ENCODE peak calls at places on chromosomes 11 and 22, in six cellular contexts. K is Peyer's patch, D is transverse colon, S is breast epithelium, I is tibial nerve, C is left ventricle myocardium inferior. F is an unnamed sample.

GRCh38 chr11:94857337-94857736 is 89.2 kb downstream of the AMOTL1 start:
- DNase-seq in K (no peak), I (no peak), C (no peak), S (no peak), D (no peak), F (no peak)

GRCh38 chr11:93751001-93751400 is 9.5 kb downstream of the C11orf54 start:
- DNase-seq in D (no peak), I (no peak), K (no peak), S (no peak), C (no peak), F (no peak)

GRCh38 chr11:44805596-44805995 is 78.8 kb downstream of the TSPAN18 start:
- DNase-seq in D (no peak), C (no peak), K (no peak), S (no peak), I (no peak), F (no peak)

GRCh38 chr22:30871391-30872281 is 96.9 kb downstream of the MORC2 start:
- DNase-seq in S (peak), D (peak), I (no peak), C (no peak), K (no peak), F (no peak)

GRCh38 chr22:46613606-46613997 is 6.6 kb upstream of the GRAMD4 start:
- DNase-seq in D (peak), C (no peak), K (peak), I (no peak), S (no peak), F (no peak)

GRCh38 chr11:72626637-72626936 is 47.6 kb downstream of the PDE2A start:
- DNase-seq in K (no peak), C (no peak), I (no peak), D (no peak), S (no peak), F (no peak)

GRCh38 chr11:7208391-7208790 is 43.3 kb upstream of the SYT9 start:
- DNase-seq in I (no peak), D (no peak), S (no peak), K (no peak), C (no peak), F (no peak)

GRCh38 chr22:38843716-38844660 is at the start of gene NPTXR:
- DNase-seq in D (peak), K (peak), I (no peak), C (peak), S (no peak), F (peak)

GRCh38 chr11:71964641-71965040 is 34.1 kb upstream of the IL18BP start:
- DNase-seq in S (no peak), K (no peak), C (no peak), I (no peak), D (no peak), F (no peak)

GRCh38 chr11:130814440-130815073 is 101.7 kb downstream of the SNX19 start:
- DNase-seq in D (no peak), I (no peak), C (no peak), S (no peak), K (no peak), F (no peak)

GRCh38 chr22:48507171-48507570 is 1320.5 kb downstream of the BRD1 start:
- DNase-seq in C (no peak), K (no peak), I (no peak), S (no peak), D (no peak), F (no peak)

GRCh38 chr11:88414385-88414861 is 76.9 kb upstream of the CTSC start:
- DNase-seq in D (peak), S (no peak), C (no peak), K (no peak), I (peak), F (no peak)

GRCh38 chr11:63769044-63769718 is 606 bp upstream of the ZFTA start:
- DNase-seq in I (no peak), K (no peak), D (peak), S (no peak), C (peak), F (no peak)

GRCh38 chr11:78300108-78300507 is 111.4 kb downstream of the USP35 start:
- DNase-seq in K (no peak), D (no peak), C (no peak), I (no peak), S (no peak), F (no peak)

GRCh38 chr22:41217553-41218157 is 12.5 kb downstream of the L3MBTL2 start:
- DNase-seq in C (peak), K (peak), I (peak), D (peak), S (no peak), F (no peak)

GRCh38 chr11:84721561-84721961 is 905.6 kb downstream of the DLG2 start:
- DNase-seq in K (no peak), I (no peak), D (no peak), S (no peak), C (no peak), F (no peak)

GRCh38 chr22:40123387-40123786 is 54.3 kb upstream of the TNRC6B start:
- DNase-seq in D (no peak), C (peak), K (no peak), I (no peak), S (no peak), F (no peak)

GRCh38 chr11:115618428-115618827 is 114.2 kb upstream of the CADM1 start:
- DNase-seq in K (no peak), C (no peak), S (no peak), D (no peak), I (no peak), F (no peak)

GRCh38 chr22:43706151-43706550 is 106.0 kb downstream of the EFCAB6 start:
- DNase-seq in K (no peak), S (no peak), I (no peak), D (no peak), C (no peak), F (no peak)

GRCh38 chr11:2271077-2271326 is 614 bp upstream of the ASCL2 start:
- DNase-seq in I (no peak), S (peak), C (peak), K (peak), D (peak), F (peak)

GRCh38 chr11:61486779-61487178 is 21.8 kb upstream of the LRRC10B start:
- DNase-seq in C (no peak), S (no peak), I (no peak), K (no peak), D (no peak), F (no peak)

GRCh38 chr11:99352642-99353041 is 331.9 kb downstream of the CNTN5 start:
- DNase-seq in S (no peak), C (peak), D (no peak), K (no peak), I (no peak), F (no peak)

GRCh38 chr22:48431536-48432315 is 1395.9 kb downstream of the BRD1 start:
- DNase-seq in S (peak), I (no peak), C (no peak), D (no peak), K (no peak), F (no peak)

GRCh38 chr11:1516273-1517067 is 29.9 kb upstream of the MOB2 start:
- DNase-seq in I (no peak), S (no peak), K (no peak), D (no peak), C (peak), F (no peak)

GRCh38 chr11:74100735-74101134 is 70.1 kb downstream of the C2CD3 start:
- DNase-seq in I (no peak), K (no peak), S (no peak), D (no peak), C (no peak), F (no peak)

GRCh38 chr11:69460540-69461257 is 20.8 kb upstream of the LINC01488 start:
- DNase-seq in K (no peak), I (no peak), C (no peak), D (no peak), S (no peak), F (no peak)

DNA sequence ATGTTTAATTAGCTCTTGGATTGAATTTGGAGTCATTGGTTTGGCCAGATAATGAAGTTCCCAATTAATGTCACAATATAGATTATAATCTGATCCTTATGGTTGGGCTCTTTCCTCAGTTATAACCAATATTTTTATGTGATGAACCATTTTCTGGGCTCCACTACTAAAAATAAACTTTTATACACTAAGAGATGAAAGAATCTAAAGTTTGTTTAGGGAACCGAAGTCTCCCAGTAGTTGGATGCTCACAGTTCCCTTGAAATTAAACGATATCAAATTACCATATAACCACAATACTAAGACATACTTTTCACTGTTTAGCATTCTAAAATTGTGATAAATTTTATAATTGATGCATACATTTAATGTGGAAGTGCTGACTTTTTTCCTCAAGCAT is 47.0 kb upstream of the ARHGAP42 start:
- DNase-seq in K (no peak), C (no peak), I (no peak), D (no peak), S (no peak), F (no peak)
- H3K27ac ChIP-seq in K (no peak), C (peak), I (no peak), D (no peak), S (no peak), F (no peak)

DNA sequence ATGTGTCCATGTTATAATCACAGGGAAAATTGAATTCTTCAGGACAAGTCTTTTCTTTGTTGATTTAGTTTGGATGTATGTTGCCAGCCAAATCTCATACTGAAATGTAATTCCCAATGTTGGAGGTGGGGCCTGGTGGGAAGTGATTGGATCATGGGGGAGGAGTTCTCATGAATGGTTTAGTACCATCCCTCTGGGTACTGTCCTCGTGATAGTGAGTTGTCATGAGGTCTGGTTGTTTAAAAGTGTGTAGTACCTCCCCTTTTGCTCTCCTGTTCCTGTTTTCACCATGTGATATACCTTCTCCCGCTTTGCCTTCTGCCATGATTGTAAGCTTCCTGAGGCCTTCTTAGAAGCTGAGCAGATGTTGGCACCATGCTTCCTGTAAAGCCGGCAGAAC is 100.3 kb downstream of the CCDC81 start:
- DNase-seq in K (no peak), C (no peak), D (no peak), I (no peak), S (no peak), F (no peak)
- H3K27ac ChIP-seq in K (no peak), C (peak), D (no peak), I (no peak), S (peak), F (no peak)

DNA sequence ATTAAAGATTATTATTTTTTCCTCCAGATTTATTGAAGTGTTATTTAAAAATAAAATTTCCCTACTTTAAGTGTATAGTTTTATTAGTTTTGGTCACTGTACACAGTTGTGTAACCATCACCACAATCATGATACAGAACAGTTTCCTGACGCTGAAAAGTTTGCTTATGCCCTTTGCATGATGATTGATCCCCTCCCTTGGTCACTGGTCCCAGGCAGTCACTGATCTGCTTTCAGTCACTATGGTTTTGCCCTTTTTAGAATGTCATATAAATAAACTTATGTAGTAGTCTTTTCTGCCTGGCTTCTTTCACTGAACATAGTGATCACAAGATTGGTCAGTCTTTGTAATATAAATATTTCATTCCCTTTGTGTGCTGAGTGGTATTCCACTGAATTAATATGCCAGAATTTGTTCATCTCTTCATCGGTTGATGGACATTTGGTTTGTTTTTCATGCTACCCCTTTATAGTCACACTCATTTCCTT is 140.6 kb downstream of the SWAP70 start:
- DNase-seq in D (no peak), C (no peak), I (no peak), K (no peak), S (no peak), F (no peak)
- H3K27ac ChIP-seq in D (peak), C (peak), I (no peak), K (no peak), S (peak), F (no peak)

DNA sequence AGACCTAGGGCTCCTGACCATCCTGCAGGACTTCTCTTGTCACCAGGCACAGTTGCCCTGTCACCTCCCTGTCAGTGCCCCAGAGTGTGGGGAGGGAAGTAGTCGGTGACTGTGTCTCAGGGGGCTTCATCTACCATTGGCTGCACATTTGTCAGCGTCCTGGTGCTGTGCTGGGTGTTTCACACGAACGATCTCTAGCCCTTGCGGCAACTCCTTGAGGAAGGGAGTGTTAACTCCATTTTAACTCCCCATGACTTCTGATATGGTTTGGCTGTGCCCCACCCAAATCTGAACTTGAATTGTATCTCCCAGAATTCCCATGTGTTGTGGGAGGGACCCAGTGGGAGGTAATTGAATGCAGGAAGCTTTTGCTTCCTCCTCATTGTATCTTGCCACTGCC is 7.1 kb downstream of the TSKU start:
- DNase-seq in D (peak), S (peak), I (no peak), K (no peak), C (no peak), F (no peak)
- H3K27ac ChIP-seq in D (peak), S (peak), I (no peak), K (peak), C (no peak), F (no peak)

DNA sequence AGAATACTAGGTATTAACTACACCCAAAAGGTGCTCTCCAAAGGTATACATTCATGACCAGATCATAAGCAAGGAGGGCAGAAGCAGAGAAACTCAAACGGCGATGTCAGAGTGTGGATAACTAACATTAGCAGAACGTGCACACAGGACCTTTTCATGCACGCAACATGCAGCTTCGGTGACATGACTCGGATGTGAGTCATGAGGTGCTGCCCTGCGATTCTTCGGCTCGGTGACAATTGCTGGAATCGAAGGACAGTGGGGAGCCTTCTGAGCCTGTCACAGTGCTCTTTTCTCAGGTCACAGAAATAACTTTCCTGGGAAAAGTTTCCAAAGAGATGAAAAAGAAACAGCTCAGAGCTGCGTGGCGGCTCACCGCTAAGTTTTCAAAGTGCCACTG is 418.5 kb upstream of the SYN3 start:
- DNase-seq in K (no peak), D (no peak), S (no peak), C (no peak), I (no peak), F (no peak)
- H3K27ac ChIP-seq in K (no peak), D (no peak), S (no peak), C (peak), I (peak), F (no peak)

GRCh38 chr22:37274380-37274862 is 7.9 kb upstream of the CYTH4 start:
- DNase-seq in S (no peak), K (peak), D (peak), C (peak), I (peak), F (no peak)
- H3K27ac ChIP-seq in S (peak), K (no peak), D (no peak), C (peak), I (no peak), F (no peak)

GRCh38 chr22:19761500-19762314 is 1.1 kb downstream of the TBX1 start:
- DNase-seq in S (no peak), K (no peak), C (no peak), D (no peak), I (no peak), F (no peak)
- H3K27ac ChIP-seq in S (peak), K (no peak), C (no peak), D (no peak), I (no peak), F (no peak)